ENCODE peak calls at places on chromosome 11, in seven cellular contexts. M, S, W, E, J, G and R are unnamed samples.

GRCh38 chr11:57315491-57315890 is 9.3 kb downstream of the TNKS1BP1 start:
- DNase-seq in M (no peak), S (peak), W (no peak), E (no peak), J (peak), G (peak), R (peak)

GRCh38 chr11:75562836-75563484 is 907 bp downstream of the SERPINH1 start:
- DNase-seq in M (peak), S (peak), W (no peak), E (no peak), J (peak), G (peak), R (peak)

GRCh38 chr11:45233121-45233803 is 52.9 kb downstream of the SYT13 start:
- DNase-seq in M (peak), S (peak), W (peak), E (no peak), J (peak), G (peak), R (peak)

GRCh38 chr11:28756977-28757376 is 648.8 kb downstream of the METTL15 start:
- DNase-seq in M (no peak), S (no peak), W (no peak), E (no peak), J (peak), G (no peak), R (peak)

GRCh38 chr11:106172389-106172991 is 95.0 kb downstream of the AASDHPPT start:
- DNase-seq in M (peak), S (no peak), W (no peak), E (no peak), J (no peak), G (no peak), R (no peak)

GRCh38 chr11:128734439-128735224 is 40.8 kb downstream of the FLI1 start:
- DNase-seq in M (no peak), S (peak), W (peak), E (no peak), J (no peak), G (peak), R (no peak)

GRCh38 chr11:11403763-11404725 is 51.0 kb upstream of the CSNK2A3 start:
- DNase-seq in M (peak), S (no peak), W (no peak), E (no peak), J (peak), G (no peak), R (peak)

GRCh38 chr11:133228406-133229330 is 303.6 kb downstream of the OPCML start:
- DNase-seq in M (no peak), S (no peak), W (no peak), E (no peak), J (no peak), G (peak), R (no peak)

GRCh38 chr11:59501931-59502330 is 1.4 kb upstream of the OR4D11 start:
- DNase-seq in M (no peak), S (no peak), W (no peak), E (no peak), J (no peak), G (no peak), R (no peak)

GRCh38 chr11:7844521-7844920 is 47.8 kb upstream of the OR5P2 start:
- DNase-seq in M (no peak), S (no peak), W (no peak), E (no peak), J (no peak), G (no peak), R (no peak)

GRCh38 chr11:118677977-118678376 is 1.5 kb downstream of the TREH start:
- DNase-seq in M (no peak), S (no peak), W (no peak), E (no peak), J (no peak), G (no peak), R (no peak)

GRCh38 chr11:27468643-27469332 is 3.8 kb downstream of the LGR4 start:
- DNase-seq in M (peak), S (peak), W (no peak), E (no peak), J (no peak), G (no peak), R (no peak)

GRCh38 chr11:2777871-2778629 is 78.3 kb upstream of the KCNQ1OT1 start:
- DNase-seq in M (no peak), S (no peak), W (no peak), E (peak), J (no peak), G (no peak), R (no peak)

GRCh38 chr11:28490763-28491382 is 382.7 kb downstream of the METTL15 start:
- DNase-seq in M (no peak), S (no peak), W (no peak), E (no peak), J (no peak), G (no peak), R (no peak)

GRCh38 chr11:7638710-7639642 is 34.3 kb downstream of the CYB5R2 start:
- DNase-seq in M (no peak), S (no peak), W (peak), E (no peak), J (no peak), G (no peak), R (no peak)

GRCh38 chr11:67510023-67510345 is 2.0 kb upstream of the CDK2AP2 start:
- DNase-seq in M (no peak), S (no peak), W (no peak), E (no peak), J (no peak), G (no peak), R (no peak)

GRCh38 chr11:112776834-112777793 is 184.1 kb upstream of the NCAM1 start:
- DNase-seq in M (peak), S (no peak), W (no peak), E (no peak), J (peak), G (no peak), R (no peak)

GRCh38 chr11:64339754-64340408 is at the start of gene CCDC88B:
- DNase-seq in M (peak), S (peak), W (peak), E (no peak), J (no peak), G (peak), R (no peak)

DNA sequence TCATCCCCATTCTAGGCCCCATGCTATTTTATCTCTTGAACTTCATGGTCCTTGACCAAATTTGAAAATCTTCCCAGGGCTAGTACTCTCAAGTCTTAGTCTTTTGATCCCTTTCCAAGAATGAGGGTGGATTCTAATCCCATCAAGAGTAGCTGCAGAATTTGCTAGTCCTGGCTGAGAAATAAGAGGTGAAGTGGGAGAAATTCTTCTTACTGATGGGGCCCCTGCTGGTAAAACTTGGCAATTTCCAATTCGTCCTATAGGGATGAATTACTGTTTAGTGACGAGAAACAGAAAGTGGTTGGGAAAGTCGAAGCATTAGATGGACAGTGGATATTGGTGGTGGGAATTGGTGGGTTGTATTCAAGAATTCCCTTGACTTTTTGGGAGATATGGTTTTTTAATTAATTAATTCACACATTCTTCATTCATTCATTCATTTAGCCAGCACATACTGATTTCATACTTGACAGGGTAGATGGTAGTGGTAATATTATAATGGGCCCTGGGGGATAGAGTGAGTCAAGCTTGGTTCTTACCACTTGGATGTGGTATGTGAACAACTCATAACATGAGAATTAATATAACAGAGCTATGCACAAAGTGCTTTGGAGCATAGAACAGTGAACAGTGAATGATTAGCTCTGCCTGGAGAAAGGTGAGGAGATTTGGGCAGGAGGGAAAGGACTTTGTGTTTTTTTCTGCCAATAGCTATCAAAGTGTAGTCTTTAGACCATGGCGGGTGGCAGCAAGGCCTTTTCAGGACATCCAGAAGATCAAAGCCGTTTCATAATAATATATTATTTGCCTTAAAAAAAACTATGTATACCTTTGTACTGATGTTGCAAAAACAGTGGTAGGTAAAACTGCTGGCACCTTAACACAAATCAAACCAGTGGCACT is 103.8 kb downstream of the STIM1 start:
- DNase-seq in M (no peak), S (no peak), W (peak), E (no peak), J (peak), G (no peak), R (peak)
- TF ChIP-seq CTCF in M (no peak), S (peak), W (peak), E (no peak), J (peak), G (peak), R (peak)

GRCh38 chr11:269146-269890 is 8.9 kb upstream of the NLRP6 start:
- DNase-seq in M (no peak), S (no peak), W (peak), E (no peak), J (no peak), G (no peak), R (no peak)
- H3K4me3 ChIP-seq in M (no peak), S (no peak), W (peak), E (peak), J (peak), G (peak), R (no peak)

GRCh38 chr11:17711836-17712235 is 7.5 kb upstream of the MYOD1 start:
- DNase-seq in M (no peak), S (no peak), W (no peak), E (no peak), J (no peak), G (no peak), R (no peak)
- H3K27ac ChIP-seq in M (no peak), S (no peak), W (no peak), E (no peak), J (no peak), G (no peak), R (no peak)

GRCh38 chr11:5505363-5506048 is 4.3 kb downstream of the UBQLN3 start:
- DNase-seq in M (no peak), S (no peak), W (no peak), E (no peak), J (no peak), G (no peak), R (no peak)

GRCh38 chr11:5509803-5510202 is at the start of gene UBQLN3:
- DNase-seq in M (no peak), S (no peak), W (no peak), E (no peak), J (no peak), G (no peak), R (no peak)

GRCh38 chr11:5508605-5509004 is 1.2 kb downstream of the UBQLN3 start:
- DNase-seq in M (no peak), S (no peak), W (no peak), E (no peak), J (no peak), G (no peak), R (no peak)

GRCh38 chr11:5507586-5508305 is 2.0 kb downstream of the UBQLN3 start:
- DNase-seq in M (no peak), S (peak), W (no peak), E (no peak), J (no peak), G (no peak), R (no peak)

GRCh38 chr11:5507177-5507576 is 2.6 kb downstream of the UBQLN3 start:
- DNase-seq in M (no peak), S (no peak), W (peak), E (no peak), J (no peak), G (no peak), R (no peak)
- TF ChIP-seq CTCF in M (no peak), S (no peak), W (peak), E (no peak), J (no peak), G (no peak), R (no peak)

DNA sequence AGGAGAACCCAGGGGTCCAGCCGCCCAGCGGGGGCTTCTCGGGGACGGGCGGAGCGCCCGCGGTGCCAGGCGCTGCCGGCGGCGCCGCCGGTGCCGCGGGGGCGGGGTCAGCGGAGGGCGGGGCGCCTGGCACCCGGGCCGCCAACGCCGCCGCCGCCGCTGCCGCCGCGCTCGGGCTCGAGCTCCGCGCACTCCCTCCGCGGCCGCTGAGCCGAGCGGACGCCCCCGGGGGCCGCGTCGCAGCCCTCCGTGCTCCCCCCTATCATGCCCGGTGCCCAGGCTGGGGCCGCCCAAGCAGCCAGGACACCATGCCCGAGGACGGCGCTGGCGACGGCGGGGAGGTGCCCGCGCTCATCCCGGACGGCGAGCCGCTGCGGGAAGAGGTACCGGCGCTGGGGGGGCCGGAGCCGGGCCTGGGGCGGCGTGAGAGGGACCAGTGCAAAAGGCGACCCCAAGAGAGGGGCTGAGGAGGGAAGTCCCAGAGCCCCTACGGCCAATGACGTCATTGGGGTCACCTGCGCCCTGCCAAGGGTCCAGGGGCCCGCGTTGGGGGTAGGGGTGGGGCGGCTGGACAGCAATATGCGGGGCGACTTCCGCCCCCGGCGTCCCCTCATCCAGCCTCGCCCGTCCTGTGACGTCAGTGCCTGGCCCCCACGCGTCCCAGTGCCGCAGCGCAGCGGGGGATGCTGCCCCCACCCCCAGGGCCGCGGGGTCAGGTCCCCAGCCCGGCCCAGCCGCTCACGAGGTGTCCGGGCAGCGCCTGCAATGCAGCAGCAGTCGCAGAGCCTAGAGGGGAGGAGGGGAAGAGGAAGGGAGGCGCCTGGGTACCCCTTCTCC is at the start of gene TMEM151A:
- DNase-seq in M (peak), S (no peak), W (no peak), E (no peak), J (no peak), G (no peak), R (no peak)
- H3K4me3 ChIP-seq in M (no peak), S (no peak), W (no peak), E (peak), J (peak), G (peak), R (no peak)

DNA sequence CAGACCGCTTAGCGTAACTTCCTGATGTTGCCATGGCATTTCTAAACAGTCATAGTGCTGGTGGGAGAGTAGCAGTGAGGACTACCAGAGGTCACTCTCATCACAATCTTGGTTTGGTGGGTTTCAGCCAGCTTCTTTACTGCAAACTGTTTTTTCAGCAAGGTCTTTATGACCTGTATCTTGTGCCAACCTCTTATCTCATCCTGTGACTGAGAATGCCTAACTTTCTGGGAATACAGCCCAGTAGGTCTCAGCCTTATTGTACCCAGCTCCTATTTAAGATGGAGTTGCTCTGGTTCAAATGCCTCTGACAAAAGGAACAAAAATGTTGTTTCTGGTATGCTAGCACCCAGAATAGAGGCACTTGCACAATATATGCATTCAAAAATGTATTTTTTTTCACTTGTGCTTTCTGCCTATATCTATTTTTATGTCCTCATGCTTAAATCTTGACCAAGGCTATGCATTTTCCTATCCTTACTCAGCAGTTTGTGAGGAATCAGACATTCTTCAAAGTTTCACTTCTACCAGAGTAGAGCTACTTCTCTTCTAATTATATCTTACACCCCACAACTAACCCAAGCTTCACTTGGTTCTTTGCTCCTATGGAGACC is 16.0 kb upstream of the OR51M1 start:
- DNase-seq in M (no peak), S (peak), W (no peak), E (no peak), J (no peak), G (no peak), R (peak)
- H3K27ac ChIP-seq in M (no peak), S (no peak), W (no peak), E (no peak), J (no peak), G (no peak), R (peak)